ENCODE peak calls at places on chromosomes 6 and 20, in five cellular contexts. T is CD4-positive, alpha-beta T cell; Z is fibroblast of the aortic adventitia; C is ascending aorta; J is fibroblast of mammary gland. E is an unnamed sample.
A peak's percentile ranks its signal among the peaks of the same experiment; 100 is the strongest.

GRCh38 chr6:16249971-16250370 is 11.6 kb downstream of the GMPR start:
- DNase-seq in C (no peak), J (no peak), T (no peak), Z (no peak), E (no peak)

GRCh38 chr20:50169329-50169823 is 15.9 kb upstream of the PEDS1 start:
- DNase-seq in Z (peak; percentile 87), J (peak; percentile 83), C (peak; percentile 92), T (peak; percentile 84), E (peak; percentile 91)

GRCh38 chr20:13464702-13465101 is 174.0 kb downstream of the TASP1 start:
- DNase-seq in T (no peak), J (peak; percentile 42), Z (no peak), C (no peak), E (no peak)

GRCh38 chr20:16694176-16694575 is 35.6 kb upstream of the SNRPB2 start:
- DNase-seq in J (no peak), Z (no peak), T (no peak), C (no peak), E (no peak)

GRCh38 chr6:5457983-5458683 is 196.8 kb downstream of the FARS2 start:
- DNase-seq in Z (no peak), T (no peak), J (no peak), C (no peak), E (no peak)

GRCh38 chr20:31454374-31454773 is 13.9 kb downstream of the DEFB123 start:
- DNase-seq in Z (no peak), J (no peak), T (no peak), C (peak; percentile 8), E (no peak)

GRCh38 chr6:105882071-105882803 is 203.9 kb upstream of the PRDM1 start:
- DNase-seq in C (no peak), T (no peak), Z (peak; percentile 69), J (peak; percentile 34), E (no peak)

GRCh38 chr6:75896526-75896925 is 147.5 kb downstream of the MYO6 start:
- DNase-seq in Z (no peak), C (no peak), T (no peak), J (no peak), E (no peak)

GRCh38 chr6:128493877-128494276 is 26.5 kb downstream of the PTPRK start:
- DNase-seq in C (no peak), J (no peak), T (no peak), Z (no peak), E (no peak)

GRCh38 chr6:41039060-41039998 is at the start of gene UNC5CL:
- DNase-seq in C (no peak), Z (peak; percentile 12), J (peak; percentile 15), T (peak; percentile 44), E (no peak)

GRCh38 chr6:121498481-121499276 is 63.2 kb downstream of the GJA1 start:
- DNase-seq in T (no peak), J (peak; percentile 44), Z (no peak), C (no peak), E (no peak)

GRCh38 chr6:102571236-102571908 is 1177.9 kb downstream of the GRIK2 start:
- DNase-seq in T (no peak), J (no peak), C (no peak), Z (no peak), E (no peak)

GRCh38 chr20:8127553-8128255 is 4.4 kb upstream of the PLCB1 start:
- DNase-seq in C (no peak), Z (no peak), T (no peak), J (no peak), E (no peak)

GRCh38 chr6:20404641-20405032 is 3.0 kb downstream of the E2F3 start:
- DNase-seq in J (peak; percentile 72), C (no peak), Z (peak; percentile 69), T (peak; percentile 61), E (no peak)

GRCh38 chr20:59825944-59826759 is 107.3 kb downstream of the SYCP2 start:
- DNase-seq in J (no peak), Z (no peak), C (peak; percentile 41), T (no peak), E (peak; percentile 83)

GRCh38 chr6:153673750-153674149 is 365.3 kb upstream of the OPRM1 start:
- DNase-seq in T (no peak), C (no peak), J (no peak), Z (no peak), E (no peak)

GRCh38 chr20:362271-363254 is 15.7 kb downstream of the NRSN2 start:
- DNase-seq in J (peak; percentile 77), Z (peak; percentile 81), T (no peak), C (peak; percentile 82), E (no peak)

GRCh38 chr20:845226-845868 is 11.8 kb downstream of the FAM110A start:
- DNase-seq in C (no peak), Z (no peak), T (no peak), J (no peak), E (no peak)

GRCh38 chr20:43941476-43942212 is 27.0 kb downstream of the TOX2 start:
- DNase-seq in T (no peak), J (peak; percentile 49), Z (peak; percentile 42), C (no peak), E (no peak)

GRCh38 chr6:113860165-113860955 is 3.2 kb downstream of the MARCKS start:
- DNase-seq in T (no peak), Z (peak; percentile 70), C (no peak), J (peak; percentile 51), E (peak; percentile 87)

GRCh38 chr6:147468634-147469033 is 39.9 kb upstream of the SAMD5 start:
- DNase-seq in T (no peak), C (no peak), J (no peak), Z (no peak), E (no peak)

GRCh38 chr6:14117158-14118090 is at the start of gene CD83:
- DNase-seq in T (peak; percentile 76), C (peak; percentile 73), J (peak; percentile 32), Z (peak; percentile 22), E (no peak)

GRCh38 chr6:50305660-50306059 is 255.9 kb upstream of the DEFB112 start:
- DNase-seq in Z (no peak), T (no peak), C (no peak), J (peak; percentile 1), E (no peak)

GRCh38 chr20:44004306-44004915 is 89.8 kb downstream of the TOX2 start:
- DNase-seq in Z (no peak), T (no peak), C (no peak), J (no peak), E (no peak)

GRCh38 chr6:40894962-40895799 is 143.8 kb downstream of the UNC5CL start:
- DNase-seq in T (no peak), J (peak; percentile 57), C (no peak), Z (peak; percentile 44), E (no peak)

GRCh38 chr6:3911130-3911529 is 62.0 kb downstream of the FAM50B start:
- DNase-seq in C (peak; percentile 56), Z (no peak), J (no peak), T (no peak), E (no peak)

GRCh38 chr20:5150226-5151076 is 23.6 kb downstream of the CDS2 start:
- DNase-seq in C (no peak), J (peak; percentile 77), T (no peak), Z (peak; percentile 48), E (no peak)

GRCh38 chr20:59810376-59811187 is 122.9 kb downstream of the SYCP2 start:
- DNase-seq in J (no peak), C (no peak), Z (no peak), T (no peak), E (peak; percentile 46)

GRCh38 chr6:137740967-137741761 is 125.9 kb upstream of the TNFAIP3 start:
- DNase-seq in T (no peak), C (no peak), J (no peak), Z (no peak), E (no peak)
- TF ChIP-seq CTCF in T (no peak), C (no peak), J (no peak), Z (no peak), E (no peak)

GRCh38 chr6:168277274-168277669 is 42.3 kb downstream of the DACT2 start:
- DNase-seq in T (no peak), Z (no peak), J (no peak), C (no peak), E (no peak)

GRCh38 chr6:168280899-168281245 is 38.7 kb downstream of the DACT2 start:
- DNase-seq in J (no peak), C (no peak), T (no peak), Z (no peak), E (no peak)

GRCh38 chr6:168280020-168280898 is 39.3 kb downstream of the DACT2 start:
- DNase-seq in T (no peak), C (no peak), Z (no peak), J (no peak), E (no peak)

GRCh38 chr6:168278904-168279303 is 40.7 kb downstream of the DACT2 start:
- DNase-seq in C (no peak), Z (no peak), J (no peak), T (no peak), E (no peak)

GRCh38 chr6:168279403-168279935 is 40.1 kb downstream of the DACT2 start:
- DNase-seq in T (no peak), J (no peak), Z (no peak), C (no peak), E (peak; percentile 81)
- TF ChIP-seq CTCF in T (no peak), J (no peak), Z (no peak), C (no peak), E (no peak)

DNA sequence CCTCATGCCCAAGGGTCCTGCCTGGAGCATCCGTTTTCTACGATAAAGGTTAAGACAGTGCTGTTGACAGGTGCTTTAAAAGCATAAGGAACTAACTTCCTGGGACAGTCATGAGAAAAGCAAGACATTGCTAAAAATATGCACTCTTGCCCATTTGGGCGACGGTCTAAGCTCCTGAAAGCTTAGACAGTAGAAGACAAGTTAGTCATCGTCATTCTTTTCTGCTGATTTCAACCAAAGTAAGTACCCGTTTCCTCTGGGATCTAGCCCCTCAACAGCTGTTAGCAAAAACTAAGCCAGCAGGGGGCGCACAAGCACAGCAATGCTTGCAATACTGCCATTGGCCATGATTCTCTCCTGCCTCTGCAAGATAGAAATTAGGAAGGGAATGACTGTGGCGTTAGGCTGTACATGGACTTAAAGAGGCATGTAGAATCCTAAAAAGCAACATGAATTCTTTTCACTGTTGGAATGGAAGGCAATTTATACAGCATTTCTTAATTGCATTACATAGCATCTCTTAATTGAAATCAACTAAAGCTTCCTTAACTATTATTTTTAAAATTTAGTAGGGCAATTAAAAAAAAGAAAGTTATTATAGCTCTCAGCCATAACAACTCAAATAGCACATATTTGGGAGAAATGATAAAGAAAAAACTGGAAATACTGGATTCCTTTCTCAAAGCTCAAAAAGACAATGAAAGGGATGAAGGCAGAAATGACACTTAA is 147.8 kb upstream of the RALGAPA2 start:
- DNase-seq in C (peak; percentile 89), J (peak; percentile 88), Z (peak; percentile 81), T (peak; percentile 84), E (peak; percentile 92)
- TF ChIP-seq CTCF in C (peak; percentile 64), J (peak; percentile 97), Z (peak; percentile 95), T (peak; percentile 91), E (peak; percentile 84)

DNA sequence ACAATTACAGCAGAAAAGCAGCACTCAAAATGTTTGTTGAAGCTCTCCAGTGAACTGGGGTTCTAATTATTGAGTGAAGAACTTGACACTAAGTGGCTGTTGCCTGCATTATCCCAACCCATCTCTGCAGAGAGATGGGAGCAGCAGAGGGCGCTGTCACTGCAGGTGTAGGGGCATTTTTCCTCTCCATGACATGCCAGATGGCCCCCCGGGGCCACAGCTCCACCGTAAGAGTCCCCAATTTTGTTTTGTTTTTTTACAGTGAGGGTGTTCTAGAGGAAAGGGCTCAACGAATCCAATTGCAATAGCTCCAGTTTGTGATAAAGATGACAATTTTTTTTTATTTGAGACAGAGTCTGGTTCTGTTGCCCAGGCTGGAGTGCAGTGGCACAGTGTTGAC is 1.9 kb upstream of the FUCA2 start:
- DNase-seq in Z (no peak), J (no peak), C (no peak), T (peak; percentile 52), E (no peak)
- TF ChIP-seq CTCF in Z (peak; percentile 27), J (peak; percentile 40), C (no peak), T (peak; percentile 45), E (peak; percentile 44)

E was measured in osteocyte.